ENCODE peak calls at places on chromosomes 16 and 17, in seven cellular contexts. S is fibroblast of the aortic adventitia, U is A549, F is endodermal cell, X is tibial nerve, R is spleen, E is lower lobe of right lung. O is an unnamed sample.

GRCh38 chr16:78298986-78299385 is 199.5 kb downstream of the WWOX start:
- DNase-seq in E (no peak), S (no peak), F (peak), X (no peak), R (no peak), U (no peak), O (no peak)

GRCh38 chr16:50265260-50265659 is 1.1 kb upstream of the ADCY7 start:
- DNase-seq in F (peak), X (no peak), U (peak), E (no peak), S (no peak), R (peak), O (peak)

GRCh38 chr17:6346986-6347385 is 87.9 kb downstream of the AIPL1 start:
- DNase-seq in E (no peak), S (no peak), F (peak), X (no peak), U (no peak), R (no peak), O (no peak)

GRCh38 chr16:54928016-54928356 is 2.7 kb upstream of the IRX5 start:
- DNase-seq in E (no peak), S (peak), R (no peak), X (no peak), F (peak), U (peak), O (no peak)

GRCh38 chr16:10988164-10988803 is 43.9 kb downstream of the CLEC16A start:
- DNase-seq in X (no peak), S (no peak), F (peak), U (no peak), E (peak), R (no peak), O (peak)

GRCh38 chr17:17683710-17684365 is 2.6 kb downstream of the RAI1 start:
- DNase-seq in S (peak), X (no peak), F (no peak), R (no peak), U (no peak), E (no peak), O (no peak)

GRCh38 chr17:18219016-18219415 is 6.4 kb upstream of the LLGL1 start:
- DNase-seq in X (peak), F (no peak), S (peak), R (no peak), U (no peak), E (no peak), O (no peak)

GRCh38 chr16:53881371-53881770 is 177.4 kb downstream of the FTO start:
- DNase-seq in F (no peak), X (no peak), U (peak), R (no peak), E (no peak), S (peak), O (no peak)

GRCh38 chr16:80526418-80527061 is 14.3 kb upstream of the DYNLRB2 start:
- DNase-seq in R (no peak), S (peak), E (no peak), F (peak), X (peak), U (peak), O (peak)

GRCh38 chr17:19702231-19702641 is 14.1 kb downstream of the SLC47A2 start:
- DNase-seq in X (no peak), F (no peak), E (no peak), U (no peak), S (no peak), R (no peak), O (no peak)

GRCh38 chr17:2058521-2059124 is 3.7 kb downstream of the HIC1 start:
- DNase-seq in U (peak), E (peak), X (peak), R (peak), S (peak), F (peak), O (peak)

GRCh38 chr17:69723741-69724140 is 309.2 kb downstream of the MAP2K6 start:
- DNase-seq in R (no peak), U (peak), X (no peak), S (no peak), F (no peak), E (no peak), O (no peak)

GRCh38 chr17:59427425-59427921 is 96.0 kb downstream of the YPEL2 start:
- DNase-seq in S (peak), E (no peak), R (no peak), X (no peak), U (peak), F (peak), O (peak)

GRCh38 chr17:68587026-68587425 is 14.1 kb downstream of the FAM20A start:
- DNase-seq in F (peak), S (no peak), U (no peak), X (no peak), E (no peak), R (no peak), O (no peak)

GRCh38 chr16:61936522-61936921 is 99.7 kb downstream of the CDH8 start:
- DNase-seq in S (no peak), R (no peak), E (no peak), U (no peak), X (no peak), F (peak), O (peak)

GRCh38 chr16:21611178-21611545 is 11.8 kb downstream of the METTL9 start:
- DNase-seq in E (no peak), R (no peak), U (no peak), F (no peak), S (peak), X (no peak), O (no peak)

GRCh38 chr17:67491009-67491677 is 114.1 kb downstream of the PITPNC1 start:
- DNase-seq in X (peak), R (peak), F (peak), S (peak), E (peak), U (peak), O (no peak)

GRCh38 chr17:83194761-83195329 is 115.4 kb downstream of the METRNL start:
- DNase-seq in U (no peak), R (peak), F (no peak), E (peak), S (no peak), X (peak), O (no peak)

GRCh38 chr16:30561212-30561816 is 3.1 kb upstream of the ZNF764 start:
- DNase-seq in S (no peak), F (peak), U (no peak), R (peak), E (peak), X (no peak), O (no peak)

GRCh38 chr16:56262148-56262878 is 71.0 kb downstream of the GNAO1 start:
- DNase-seq in U (no peak), F (no peak), X (no peak), E (no peak), S (no peak), R (peak), O (no peak)

GRCh38 chr16:89455178-89455577 is 35.2 kb downstream of the ANKRD11 start:
- DNase-seq in X (no peak), R (no peak), S (no peak), E (no peak), F (no peak), U (no peak), O (no peak)

GRCh38 chr17:65537845-65538678 is 23.4 kb downstream of the AXIN2 start:
- DNase-seq in E (no peak), U (no peak), X (no peak), F (no peak), S (no peak), R (peak), O (no peak)

GRCh38 chr16:17448640-17449638 is 21.8 kb downstream of the XYLT1 start:
- DNase-seq in X (peak), U (no peak), R (peak), F (no peak), S (no peak), E (peak), O (peak)

GRCh38 chr17:78875738-78876597 is 27.0 kb downstream of the CEP295NL start:
- DNase-seq in S (peak), F (peak), X (no peak), R (no peak), U (no peak), E (no peak), O (no peak)

GRCh38 chr17:76504117-76504516 is 2.9 kb upstream of the RHBDF2 start:
- DNase-seq in X (no peak), E (no peak), S (no peak), U (no peak), R (no peak), F (no peak), O (no peak)

GRCh38 chr17:11928436-11928835 is 68.8 kb downstream of the ZNF18 start:
- DNase-seq in F (no peak), S (no peak), U (no peak), E (no peak), X (no peak), R (no peak), O (no peak)

GRCh38 chr17:69335018-69335417 is 8.1 kb upstream of the ABCA5 start:
- DNase-seq in R (no peak), U (peak), X (no peak), F (no peak), E (no peak), S (peak), O (peak)

GRCh38 chr17:64661981-64662773 is at the start of gene SMURF2:
- DNase-seq in U (peak), E (peak), X (peak), S (no peak), R (peak), F (peak), O (peak)

GRCh38 chr17:2916362-2916928 is 120.2 kb downstream of the RAP1GAP2 start:
- DNase-seq in X (no peak), E (no peak), U (no peak), S (no peak), F (no peak), R (no peak), O (no peak)

GRCh38 chr17:57650548-57650947 is 94.6 kb downstream of the CCDC182 start:
- DNase-seq in U (no peak), S (no peak), E (no peak), X (no peak), F (no peak), R (no peak), O (no peak)

GRCh38 chr16:2985893-2986355 is 5.7 kb upstream of the PKMYT1 start:
- DNase-seq in S (no peak), E (no peak), X (no peak), U (no peak), F (peak), R (no peak), O (no peak)

GRCh38 chr16:3328643-3329042 is 23.3 kb downstream of the ZNF75A start:
- DNase-seq in S (no peak), R (no peak), U (no peak), E (no peak), F (no peak), X (no peak), O (no peak)

GRCh38 chr17:59830007-59830630 is 62.6 kb downstream of the TUBD1 start:
- DNase-seq in E (no peak), F (peak), S (peak), U (peak), X (no peak), R (no peak), O (peak)

GRCh38 chr16:79899316-79900110 is 299.0 kb upstream of the MAF start:
- DNase-seq in F (no peak), X (no peak), R (no peak), U (no peak), S (no peak), E (no peak), O (no peak)

GRCh38 chr16:76265434-76266045 is 11.7 kb upstream of the CNTNAP4 start:
- DNase-seq in X (no peak), U (peak), E (no peak), S (peak), F (peak), R (no peak), O (peak)

DNA sequence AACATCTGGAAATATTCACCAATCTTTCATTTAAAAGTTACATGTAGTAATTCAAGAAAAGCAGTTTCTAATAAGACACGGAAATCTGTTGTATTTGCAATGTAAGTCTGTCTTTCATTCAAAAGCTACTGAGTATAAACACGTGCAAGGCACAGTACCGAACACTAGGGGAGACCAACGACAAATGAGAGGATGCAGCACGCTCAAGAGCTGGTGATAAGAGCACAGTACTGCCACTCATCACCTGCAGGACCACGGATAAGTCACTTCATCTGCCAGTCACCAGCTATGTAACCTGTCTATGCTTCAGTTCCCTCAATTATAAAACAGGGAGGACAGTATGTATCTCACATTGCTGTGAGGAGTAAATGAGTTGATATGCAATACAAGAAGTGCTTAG is 67.1 kb downstream of the CLEC18A start:
- DNase-seq in U (peak), F (peak), X (no peak), S (peak), R (no peak), E (no peak), O (peak)
- TF ChIP-seq CTCF in U (no peak), F (peak), X (no peak), S (no peak), R (peak), E (no peak), O (no peak)

DNA sequence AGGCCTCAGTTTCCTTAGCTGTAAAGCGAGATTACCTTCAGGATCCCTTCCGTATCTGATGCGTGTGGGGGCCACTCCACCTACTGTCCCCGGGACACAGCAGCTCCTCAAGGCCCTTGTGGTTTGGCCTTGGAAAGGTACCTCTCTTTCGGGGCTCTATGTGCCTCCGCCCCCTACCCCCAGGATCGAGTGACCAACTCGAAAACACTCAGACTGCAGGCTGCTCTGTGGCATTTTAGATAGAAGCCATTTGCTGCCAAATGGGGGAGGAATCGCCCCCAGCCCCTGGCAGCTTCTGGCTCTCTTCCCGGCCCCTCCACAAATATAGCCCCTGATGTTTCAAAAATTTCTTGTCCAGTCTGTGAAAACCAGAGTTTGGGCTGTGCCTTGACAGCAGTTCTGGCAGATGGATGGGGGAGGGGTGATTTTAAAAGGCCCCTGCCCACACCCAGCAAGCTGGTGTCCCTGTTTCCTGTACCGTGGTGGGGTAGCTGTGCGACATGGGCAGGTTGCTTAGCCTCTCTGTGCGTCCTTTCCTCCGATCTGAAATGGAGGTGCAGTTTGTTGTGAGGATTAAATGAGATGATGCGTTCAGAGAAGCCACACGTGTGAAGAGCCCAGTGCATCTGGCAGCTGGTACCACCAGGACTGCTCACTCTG is 1.1 kb upstream of the WFIKKN2 start:
- DNase-seq in X (no peak), S (no peak), F (peak), E (no peak), U (no peak), R (no peak), O (no peak)
- H3K4me3 ChIP-seq in X (no peak), S (no peak), F (no peak), E (peak), U (no peak), R (no peak), O (no peak)

GRCh38 chr16:35305476-35305875 is 1846.1 kb downstream of the TP53TG3F start:
- DNase-seq in U (no peak), E (no peak), X (no peak), F (no peak), S (no peak), R (no peak), O (no peak)
- TF ChIP-seq CTCF in U (no peak), E (no peak), X (no peak), F (no peak), S (no peak), R (no peak), O (no peak)

GRCh38 chr17:44178133-44178532 is 7.6 kb downstream of the ASB16 start:
- DNase-seq in F (no peak), S (no peak), R (no peak), U (no peak), E (no peak), X (no peak), O (no peak)
- H3K4me3 ChIP-seq in F (no peak), S (no peak), R (no peak), U (no peak), E (no peak), X (no peak), O (no peak)

DNA sequence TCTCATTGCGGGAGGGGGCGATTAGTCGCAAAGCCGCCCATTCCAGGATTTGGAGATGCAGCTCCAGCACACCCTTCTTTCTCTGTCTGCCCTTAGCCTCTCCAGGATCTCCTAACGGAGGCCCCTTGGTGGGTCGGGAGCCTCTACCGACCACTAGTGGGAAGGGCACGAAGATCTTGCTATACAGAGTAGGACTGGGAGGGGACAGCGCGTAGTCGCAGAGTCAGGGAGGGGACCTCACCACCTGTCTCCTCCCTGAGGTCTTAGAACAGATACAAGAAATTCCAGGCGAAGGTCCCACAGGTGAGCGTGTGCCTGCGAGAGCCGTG is 569 bp upstream of the SMTNL2 start:
- DNase-seq in S (no peak), X (no peak), F (peak), R (peak), U (peak), E (no peak), O (no peak)
- TF ChIP-seq CTCF in S (peak), X (peak), F (peak), R (peak), U (no peak), E (peak), O (no peak)

GRCh38 chr16:87854053-87854906 is 15.0 kb downstream of the SLC7A5 start:
- DNase-seq in R (peak), F (peak), E (no peak), S (no peak), U (peak), X (no peak), O (no peak)
- H3K4me3 ChIP-seq in R (peak), F (no peak), E (peak), S (no peak), U (peak), X (peak), O (no peak)

O was measured in GM12865.